ENCODE peak calls at places on chromosome 19, in eight cellular contexts. One of them, this sample, is unnamed.

GRCh38 chr19:39497850-39498261 is 891 bp upstream of the DLL3 start:
- DNase-seq in A549: peak
- DNase-seq in K562: peak
- DNase-seq in Panc1: no peak
- DNase-seq in SK-N-SH: peak
- DNase-seq in HCT116: no peak
- DNase-seq in GM12878: no peak
- DNase-seq in HepG2: peak
- DNase-seq in this sample: peak

GRCh38 chr19:3109491-3109890 is 15.3 kb downstream of the GNA11 start:
- DNase-seq in A549: no peak
- DNase-seq in K562: no peak
- DNase-seq in Panc1: no peak
- DNase-seq in GM12878: no peak
- DNase-seq in SK-N-SH: no peak
- DNase-seq in HCT116: no peak
- DNase-seq in HepG2: no peak
- DNase-seq in this sample: no peak

GRCh38 chr19:36436531-36436930 is 18.1 kb upstream of the ZFP82 start:
- DNase-seq in SK-N-SH: no peak
- DNase-seq in A549: peak
- DNase-seq in Panc1: no peak
- DNase-seq in GM12878: no peak
- DNase-seq in HepG2: no peak
- DNase-seq in K562: no peak
- DNase-seq in HCT116: no peak
- DNase-seq in this sample: peak

GRCh38 chr19:49442793-49443365 is 1.6 kb upstream of the SLC17A7 start:
- DNase-seq in K562: peak
- DNase-seq in A549: peak
- DNase-seq in Panc1: no peak
- DNase-seq in HepG2: peak
- DNase-seq in HCT116: peak
- DNase-seq in GM12878: no peak
- DNase-seq in SK-N-SH: peak
- DNase-seq in this sample: peak

GRCh38 chr19:9937001-9937411 is 691 bp upstream of the OLFM2 start:
- DNase-seq in A549: no peak
- DNase-seq in K562: no peak
- DNase-seq in SK-N-SH: peak
- DNase-seq in Panc1: no peak
- DNase-seq in GM12878: no peak
- DNase-seq in HepG2: no peak
- DNase-seq in HCT116: no peak
- DNase-seq in this sample: peak

GRCh38 chr19:10191347-10191746 is 3.4 kb downstream of the DNMT1 start:
- DNase-seq in HCT116: no peak
- DNase-seq in K562: no peak
- DNase-seq in Panc1: no peak
- DNase-seq in A549: peak
- DNase-seq in GM12878: no peak
- DNase-seq in SK-N-SH: no peak
- DNase-seq in HepG2: peak
- DNase-seq in this sample: no peak

GRCh38 chr19:58181902-58182576 is 822 bp upstream of the ZNF274 start:
- DNase-seq in HepG2: peak
- DNase-seq in A549: peak
- DNase-seq in K562: peak
- DNase-seq in GM12878: no peak
- DNase-seq in Panc1: no peak
- DNase-seq in HCT116: no peak
- DNase-seq in SK-N-SH: no peak
- DNase-seq in this sample: peak

GRCh38 chr19:52936958-52937334 is 13.7 kb upstream of the ZNF888 start:
- DNase-seq in Panc1: no peak
- DNase-seq in HepG2: no peak
- DNase-seq in K562: no peak
- DNase-seq in GM12878: no peak
- DNase-seq in A549: no peak
- DNase-seq in SK-N-SH: no peak
- DNase-seq in HCT116: no peak
- DNase-seq in this sample: no peak

GRCh38 chr19:32223595-32224370 is 121.6 kb upstream of the ZNF507 start:
- DNase-seq in HepG2: no peak
- DNase-seq in Panc1: no peak
- DNase-seq in K562: no peak
- DNase-seq in A549: no peak
- DNase-seq in SK-N-SH: peak
- DNase-seq in GM12878: no peak
- DNase-seq in HCT116: no peak
- DNase-seq in this sample: peak

GRCh38 chr19:31128291-31128690 is 220.9 kb downstream of the TSHZ3 start:
- DNase-seq in HCT116: no peak
- DNase-seq in GM12878: no peak
- DNase-seq in HepG2: no peak
- DNase-seq in K562: no peak
- DNase-seq in SK-N-SH: no peak
- DNase-seq in Panc1: no peak
- DNase-seq in A549: no peak
- DNase-seq in this sample: no peak

GRCh38 chr19:34732548-34733255 is 1.3 kb upstream of the ZNF181 start:
- DNase-seq in SK-N-SH: peak
- DNase-seq in K562: peak
- DNase-seq in HepG2: no peak
- DNase-seq in A549: no peak
- DNase-seq in GM12878: no peak
- DNase-seq in HCT116: no peak
- DNase-seq in Panc1: no peak
- DNase-seq in this sample: peak

GRCh38 chr19:17235618-17236413 is 9.8 kb downstream of the OCEL1 start:
- DNase-seq in HepG2: no peak
- DNase-seq in SK-N-SH: peak
- DNase-seq in HCT116: no peak
- DNase-seq in K562: peak
- DNase-seq in Panc1: no peak
- DNase-seq in GM12878: no peak
- DNase-seq in A549: peak
- DNase-seq in this sample: peak

GRCh38 chr19:19515764-19516519 is at the start of gene NDUFA13:
- DNase-seq in GM12878: peak
- DNase-seq in HCT116: peak
- DNase-seq in Panc1: no peak
- DNase-seq in SK-N-SH: peak
- DNase-seq in A549: peak
- DNase-seq in HepG2: peak
- DNase-seq in K562: peak
- DNase-seq in this sample: peak

GRCh38 chr19:51742736-51743288 is 8.9 kb downstream of the FPR1 start:
- DNase-seq in HCT116: no peak
- DNase-seq in Panc1: no peak
- DNase-seq in K562: no peak
- DNase-seq in GM12878: no peak
- DNase-seq in A549: no peak
- DNase-seq in SK-N-SH: no peak
- DNase-seq in HepG2: no peak
- DNase-seq in this sample: no peak

GRCh38 chr19:36136975-36137686 is 2.7 kb upstream of the CAPNS1 start:
- DNase-seq in HCT116: peak
- DNase-seq in K562: no peak
- DNase-seq in SK-N-SH: no peak
- DNase-seq in GM12878: no peak
- DNase-seq in Panc1: peak
- DNase-seq in A549: peak
- DNase-seq in HepG2: no peak
- DNase-seq in this sample: no peak

GRCh38 chr19:3708207-3708931 is at the start of gene TJP3:
- DNase-seq in HepG2: peak
- DNase-seq in Panc1: no peak
- DNase-seq in K562: no peak
- DNase-seq in HCT116: peak
- DNase-seq in A549: no peak
- DNase-seq in GM12878: no peak
- DNase-seq in SK-N-SH: peak
- DNase-seq in this sample: peak

GRCh38 chr19:49637865-49638350 is 2.0 kb downstream of the RRAS start:
- DNase-seq in HCT116: no peak
- DNase-seq in SK-N-SH: no peak
- DNase-seq in K562: peak
- DNase-seq in Panc1: no peak
- DNase-seq in A549: peak
- DNase-seq in HepG2: no peak
- DNase-seq in GM12878: no peak
- DNase-seq in this sample: peak

DNA sequence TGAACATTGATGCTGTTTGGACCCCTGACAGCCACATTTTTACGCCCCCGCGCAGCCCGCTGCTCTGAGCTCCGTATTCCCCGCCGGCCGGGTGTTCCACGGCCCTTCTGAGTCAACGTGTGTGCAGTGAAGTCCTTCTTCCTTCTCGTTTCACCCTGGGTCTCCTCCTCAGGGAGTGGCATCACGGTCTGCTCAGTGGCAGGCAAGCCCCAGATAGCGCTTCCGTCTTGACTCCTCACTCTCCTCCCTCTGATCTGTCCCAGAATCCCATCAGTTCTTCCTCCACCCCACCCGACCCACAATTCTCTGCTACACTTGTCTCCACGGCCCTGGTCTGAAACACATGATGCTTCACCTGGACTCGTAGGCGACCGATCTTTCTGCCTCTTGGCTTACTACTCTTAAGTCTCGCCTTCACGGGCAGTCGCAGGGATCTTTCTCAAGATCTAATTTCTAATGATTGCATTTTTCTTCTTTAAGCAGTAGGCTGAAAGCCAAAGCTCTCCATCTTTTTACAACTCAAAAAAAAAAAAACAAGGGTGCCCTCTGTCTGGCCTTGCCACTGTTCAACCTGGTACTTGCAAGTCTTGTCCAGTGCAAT is 33.9 kb downstream of the CCNE1 start:
- DNase-seq in HepG2: no peak
- DNase-seq in K562: peak
- DNase-seq in HCT116: no peak
- DNase-seq in Panc1: no peak
- DNase-seq in GM12878: no peak
- DNase-seq in SK-N-SH: peak
- DNase-seq in A549: peak
- DNase-seq in this sample: peak
- TF ChIP-seq REST in HepG2: no peak
- TF ChIP-seq REST in K562: no peak
- TF ChIP-seq REST in HCT116: no peak
- TF ChIP-seq REST in Panc1: no peak
- TF ChIP-seq REST in GM12878: no peak
- TF ChIP-seq REST in SK-N-SH: no peak
- TF ChIP-seq REST in A549: no peak
- TF ChIP-seq REST in this sample: no peak

GRCh38 chr19:46213806-46214205 is 15.7 kb upstream of the IGFL1 start:
- DNase-seq in GM12878: no peak
- DNase-seq in K562: no peak
- DNase-seq in HepG2: no peak
- DNase-seq in SK-N-SH: no peak
- DNase-seq in HCT116: no peak
- DNase-seq in Panc1: no peak
- DNase-seq in A549: no peak
- DNase-seq in this sample: no peak
- TF ChIP-seq REST in GM12878: no peak
- TF ChIP-seq REST in K562: no peak
- TF ChIP-seq REST in HepG2: no peak
- TF ChIP-seq REST in SK-N-SH: no peak
- TF ChIP-seq REST in HCT116: no peak
- TF ChIP-seq REST in Panc1: no peak
- TF ChIP-seq REST in A549: no peak
- TF ChIP-seq REST in this sample: no peak

GRCh38 chr19:46435009-46435408 is 6.3 kb upstream of the PNMA8C start:
- DNase-seq in Panc1: no peak
- DNase-seq in HepG2: no peak
- DNase-seq in A549: no peak
- DNase-seq in GM12878: no peak
- DNase-seq in SK-N-SH: no peak
- DNase-seq in K562: no peak
- DNase-seq in HCT116: no peak
- DNase-seq in this sample: no peak
- TF ChIP-seq REST in Panc1: no peak
- TF ChIP-seq REST in HepG2: no peak
- TF ChIP-seq REST in A549: no peak
- TF ChIP-seq REST in GM12878: no peak
- TF ChIP-seq REST in SK-N-SH: no peak
- TF ChIP-seq REST in K562: no peak
- TF ChIP-seq REST in HCT116: no peak
- TF ChIP-seq REST in this sample: no peak

DNA sequence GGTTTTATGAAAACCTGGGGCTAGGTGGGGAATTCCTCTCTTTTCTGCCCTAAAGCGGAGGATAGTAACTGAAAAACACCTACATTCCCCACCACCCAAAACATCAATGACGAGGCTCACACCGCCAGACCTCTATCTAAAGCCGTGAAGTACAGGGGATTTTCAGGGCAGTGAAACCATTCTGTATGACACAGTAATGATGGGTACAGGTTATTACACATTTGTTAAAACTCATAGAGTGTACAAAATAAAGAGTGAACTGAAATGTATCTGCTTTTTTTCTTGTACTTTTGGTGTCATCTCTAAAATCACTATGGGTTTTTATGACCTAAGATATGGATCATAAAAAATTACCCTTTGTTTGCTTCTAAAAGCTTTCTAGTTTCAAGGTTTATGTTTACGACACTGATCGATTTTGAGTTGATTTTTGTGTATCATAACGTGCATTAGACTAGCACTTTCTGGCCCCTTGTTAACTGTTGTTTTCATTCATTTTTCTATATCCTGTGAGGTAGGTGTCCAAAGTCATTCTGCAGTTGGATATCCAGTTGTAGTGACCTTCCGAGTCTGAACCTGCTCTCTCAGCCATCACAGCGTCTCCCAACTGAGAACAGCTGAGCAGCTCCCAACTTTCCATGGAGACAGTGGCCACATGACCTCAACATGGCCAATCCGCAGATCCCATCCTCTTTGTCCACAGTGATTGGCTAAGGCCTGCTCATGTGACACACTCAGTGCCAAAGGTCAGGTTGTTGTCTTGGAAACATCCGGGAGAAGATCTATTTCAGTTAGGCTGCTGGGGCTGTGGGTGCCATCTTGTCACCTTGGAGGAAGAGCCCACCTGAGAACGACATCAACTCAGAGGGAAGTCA is 10.3 kb downstream of the MBD3L2B start:
- DNase-seq in GM12878: no peak
- DNase-seq in A549: no peak
- DNase-seq in HCT116: no peak
- DNase-seq in K562: no peak
- DNase-seq in SK-N-SH: no peak
- DNase-seq in Panc1: no peak
- DNase-seq in HepG2: no peak
- DNase-seq in this sample: no peak
- TF ChIP-seq REST in GM12878: no peak
- TF ChIP-seq REST in A549: no peak
- TF ChIP-seq REST in HCT116: no peak
- TF ChIP-seq REST in K562: no peak
- TF ChIP-seq REST in SK-N-SH: no peak
- TF ChIP-seq REST in Panc1: no peak
- TF ChIP-seq REST in HepG2: no peak
- TF ChIP-seq REST in this sample: no peak

DNA sequence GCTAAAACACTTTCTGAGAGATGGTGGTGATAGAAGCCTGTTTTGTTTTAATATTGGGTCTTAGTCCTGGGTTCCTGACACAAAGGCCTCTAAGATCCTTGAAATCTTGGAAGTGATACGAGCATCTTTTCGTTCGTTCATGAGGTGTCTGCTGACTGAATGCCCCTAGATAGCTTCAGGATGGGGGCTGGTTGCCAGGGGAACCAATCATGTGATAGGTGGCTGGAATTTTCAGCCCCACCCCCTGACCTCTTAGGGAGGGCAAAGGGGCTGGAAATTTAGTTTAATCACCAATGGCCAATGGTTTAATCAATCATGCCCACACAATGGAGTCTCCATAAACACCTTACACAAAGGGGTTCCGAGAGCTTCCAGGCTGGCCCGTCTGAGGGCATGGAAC is 25.9 kb downstream of the MLLT1 start:
- DNase-seq in HepG2: no peak
- DNase-seq in SK-N-SH: no peak
- DNase-seq in Panc1: no peak
- DNase-seq in GM12878: no peak
- DNase-seq in K562: no peak
- DNase-seq in HCT116: no peak
- DNase-seq in A549: no peak
- DNase-seq in this sample: no peak
- TF ChIP-seq REST in HepG2: no peak
- TF ChIP-seq REST in SK-N-SH: no peak
- TF ChIP-seq REST in Panc1: no peak
- TF ChIP-seq REST in GM12878: no peak
- TF ChIP-seq REST in K562: no peak
- TF ChIP-seq REST in HCT116: no peak
- TF ChIP-seq REST in A549: no peak
- TF ChIP-seq REST in this sample: no peak

This sample was measured in GM23338.